ENCODE peak calls at places on chromosomes 6 and 20, in six cellular contexts. A is GM03348, E is T-helper 9 cell, S is hippocampal formation, Y is IMR-90, D is AG04450. Z is an unnamed sample.

GRCh38 chr6:39274471-39274870 is 39.7 kb downstream of the KCNK17 start:
- DNase-seq in E (no peak), D (no peak), S (no peak), A (no peak), Y (no peak), Z (no peak)

GRCh38 chr6:150118642-150119041 is 24.2 kb upstream of the PPP1R14C start:
- DNase-seq in E (no peak), Y (no peak), A (no peak), S (no peak), D (no peak), Z (no peak)

GRCh38 chr20:19815553-19815991 is 57.5 kb downstream of the RIN2 start:
- DNase-seq in D (peak; percentile 97), Y (peak; percentile 99), A (peak; percentile 83), S (no peak), E (no peak), Z (no peak)

GRCh38 chr6:84346372-84346771 is 118.9 kb upstream of the CEP162 start:
- DNase-seq in D (no peak), S (no peak), E (no peak), A (peak; percentile 10), Y (no peak), Z (no peak)

GRCh38 chr6:1131285-1132079 is 180.4 kb upstream of the FOXQ1 start:
- DNase-seq in S (no peak), A (peak; percentile 76), D (peak; percentile 76), E (no peak), Y (peak; percentile 94), Z (no peak)

GRCh38 chr6:156060013-156060412 is 604.4 kb upstream of the NOX3 start:
- DNase-seq in S (no peak), Y (no peak), E (no peak), D (no peak), A (no peak), Z (no peak)

GRCh38 chr6:144294016-144294415 is 8.9 kb downstream of the UTRN start:
- DNase-seq in D (peak; percentile 46), S (no peak), Y (peak; percentile 90), E (no peak), A (peak; percentile 63), Z (no peak)

GRCh38 chr6:159978291-159979135 is 9.6 kb downstream of the IGF2R start:
- DNase-seq in A (no peak), E (peak; percentile 23), S (no peak), D (no peak), Y (no peak), Z (no peak)

GRCh38 chr20:54605319-54605718 is 129.9 kb downstream of the DOK5 start:
- DNase-seq in Y (no peak), S (no peak), E (no peak), D (no peak), A (no peak), Z (no peak)

GRCh38 chr20:46378390-46379009 is 27.9 kb downstream of the ELMO2 start:
- DNase-seq in Y (no peak), D (no peak), S (no peak), E (no peak), A (no peak), Z (no peak)

GRCh38 chr20:23152308-23152892 is 66.3 kb upstream of the CD93 start:
- DNase-seq in A (peak; percentile 78), E (no peak), S (no peak), Y (peak; percentile 88), D (no peak), Z (no peak)

GRCh38 chr6:53568776-53569616 is 24.1 kb upstream of the GCLC start:
- DNase-seq in S (no peak), A (no peak), E (no peak), Y (no peak), D (no peak), Z (no peak)

GRCh38 chr6:154466139-154466538 is 44.3 kb downstream of the CNKSR3 start:
- DNase-seq in A (no peak), Y (no peak), D (no peak), E (no peak), S (no peak), Z (no peak)

GRCh38 chr20:62769346-62770071 is 26.8 kb upstream of the MRGBP start:
- DNase-seq in S (no peak), E (no peak), Y (no peak), D (no peak), A (no peak), Z (no peak)

GRCh38 chr6:8679823-8680222 is 244.5 kb upstream of the SLC35B3 start:
- DNase-seq in Y (no peak), D (no peak), S (no peak), A (no peak), E (no peak), Z (no peak)

GRCh38 chr6:169961772-169962561 is 210.5 kb downstream of the ERMARD start:
- DNase-seq in A (no peak), S (no peak), Y (no peak), E (no peak), D (no peak), Z (no peak)

GRCh38 chr6:19327246-19327645 is 509.9 kb upstream of the ID4 start:
- DNase-seq in Y (peak; percentile 5), A (peak; percentile 11), S (no peak), D (no peak), E (no peak), Z (no peak)

GRCh38 chr6:114739656-114740055 is 396.8 kb upstream of the HS3ST5 start:
- DNase-seq in A (no peak), E (no peak), Y (no peak), S (peak; percentile 32), D (no peak), Z (no peak)

GRCh38 chr6:1695546-1696494 is 86.1 kb downstream of the FOXC1 start:
- DNase-seq in S (no peak), E (no peak), Y (no peak), A (peak; percentile 54), D (no peak), Z (no peak)

GRCh38 chr6:37432916-37433656 is at the start of gene CMTR1:
- DNase-seq in E (peak; percentile 97), Y (peak; percentile 86), S (peak; percentile 77), D (peak; percentile 54), A (peak; percentile 99), Z (peak; percentile 80)

GRCh38 chr6:45255434-45255833 is 72.7 kb upstream of the RUNX2 start:
- DNase-seq in Y (no peak), D (no peak), S (no peak), A (no peak), E (no peak), Z (no peak)

GRCh38 chr6:135458051-135458450 is 39.5 kb downstream of the AHI1 start:
- DNase-seq in E (no peak), S (no peak), D (no peak), A (peak; percentile 46), Y (no peak), Z (no peak)

Z was measured in nucleus accumbens.